ENCODE peak calls at places on chromosome 19, in four cellular contexts. J, N, S and X are unnamed samples.

GRCh38 chr19:48419158-48419920 is 25.9 kb downstream of the GRIN2D start:
- DNase-seq in N (no peak), J (peak), S (no peak), X (no peak)

GRCh38 chr19:43584484-43584883 is 8.9 kb downstream of the PINLYP start:
- DNase-seq in S (no peak), N (no peak), J (no peak), X (no peak)

GRCh38 chr19:45955905-45956608 is 17.6 kb downstream of the NOVA2 start:
- DNase-seq in S (no peak), J (no peak), N (no peak), X (no peak)

GRCh38 chr19:16327911-16328823 is 3.5 kb downstream of the KLF2 start:
- DNase-seq in S (no peak), N (no peak), J (peak), X (peak)

GRCh38 chr19:55284405-55285058 is 735 bp downstream of the BRSK1 start:
- DNase-seq in J (no peak), N (no peak), S (no peak), X (no peak)

GRCh38 chr19:7191946-7192691 is 102.1 kb downstream of the INSR start:
- DNase-seq in N (no peak), S (no peak), J (peak), X (peak)

GRCh38 chr19:19410553-19411550 is 5.4 kb downstream of the GATAD2A start:
- DNase-seq in N (no peak), S (no peak), J (no peak), X (peak)

GRCh38 chr19:21087871-21088270 is 5.9 kb downstream of the ZNF714 start:
- DNase-seq in S (no peak), J (no peak), N (no peak), X (no peak)

GRCh38 chr19:2186071-2186846 is 22.5 kb downstream of the DOT1L start:
- DNase-seq in J (peak), N (no peak), S (peak), X (peak)

GRCh38 chr19:32879741-32880140 is 10.2 kb upstream of the SLC7A9 start:
- DNase-seq in J (no peak), N (no peak), S (no peak), X (no peak)

DNA sequence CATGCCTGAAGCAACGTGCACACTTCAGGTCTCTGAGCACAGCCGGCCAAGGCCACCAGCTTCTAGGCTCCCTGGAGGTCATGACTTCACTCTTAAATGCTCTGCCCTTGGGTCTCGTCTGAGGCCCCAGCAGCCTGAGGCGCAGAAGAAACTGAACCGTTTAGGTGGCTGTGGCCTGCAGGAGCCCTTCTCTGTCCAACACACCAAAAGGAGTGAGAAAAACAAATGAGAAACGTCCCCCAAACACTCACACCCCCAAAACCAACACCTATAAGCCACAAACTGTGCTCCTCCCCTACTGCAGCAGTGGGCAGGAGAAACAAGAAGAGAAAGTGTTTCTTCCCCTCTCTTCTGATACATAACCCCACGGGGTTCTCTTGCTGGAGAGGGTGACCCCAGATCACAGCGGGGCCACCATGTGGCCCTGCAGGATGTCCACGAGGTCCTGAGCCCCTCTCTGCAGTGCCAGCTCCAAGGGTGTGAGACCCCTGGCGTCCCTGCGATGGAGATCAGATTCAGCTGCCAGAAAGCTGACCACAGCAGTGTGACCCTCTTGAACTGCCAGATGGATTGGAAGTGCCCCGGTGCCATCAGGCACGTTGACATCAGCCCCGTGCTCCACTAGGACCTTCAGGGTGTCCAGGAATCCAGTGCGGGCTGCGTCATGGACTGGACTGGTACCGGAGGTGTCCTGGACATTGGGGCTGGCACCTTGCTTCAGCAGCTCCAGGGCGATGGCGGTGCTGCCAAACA is 1.0 kb upstream of the KRI1 start:
- DNase-seq in J (no peak), S (no peak), N (no peak), X (no peak)
- H3K4me3 ChIP-seq in J (peak), S (peak), N (no peak), X (peak)

GRCh38 chr19:41221514-41222205 is 2.6 kb downstream of the AXL start:
- DNase-seq in N (no peak), J (no peak), S (no peak), X (no peak)

GRCh38 chr19:41219924-41220567 is 1.0 kb downstream of the AXL start:
- DNase-seq in S (no peak), J (peak), N (no peak), X (peak)

GRCh38 chr19:41223431-41224234 is 4.6 kb downstream of the AXL start:
- DNase-seq in N (peak), J (peak), S (peak), X (peak)

GRCh38 chr19:41224632-41225031 is 5.6 kb downstream of the AXL start:
- DNase-seq in S (no peak), J (no peak), N (no peak), X (no peak)

DNA sequence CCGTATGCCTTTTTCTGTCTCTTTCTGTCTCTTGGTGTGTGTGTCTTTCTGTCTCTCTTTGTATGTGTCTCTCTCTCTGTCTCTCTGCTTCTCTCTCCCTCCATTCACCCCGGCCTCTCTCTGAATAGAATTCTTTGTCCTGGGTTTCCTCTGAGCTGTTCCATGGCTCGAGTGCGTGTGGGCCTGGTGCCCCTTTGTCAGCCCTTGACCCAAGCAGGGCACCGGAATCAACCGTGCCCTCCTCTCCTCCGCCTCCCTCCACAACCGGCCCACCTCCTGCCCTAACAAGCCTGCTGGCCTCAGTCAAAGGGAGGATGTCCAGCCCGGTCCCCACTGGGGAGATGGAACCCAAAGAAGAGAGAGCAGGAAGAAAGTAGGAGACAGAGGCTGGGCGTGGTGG is 3.2 kb downstream of the AXL start:
- DNase-seq in J (no peak), S (no peak), N (no peak), X (no peak)
- H3K4me3 ChIP-seq in J (no peak), S (no peak), N (no peak), X (peak)

GRCh38 chr19:50327013-50327412 is 2.2 kb downstream of the KCNC3 start:
- DNase-seq in J (no peak), S (no peak), N (no peak), X (no peak)

GRCh38 chr19:50330365-50331078 is 1.3 kb upstream of the KCNC3 start:
- DNase-seq in S (no peak), J (peak), N (no peak), X (no peak)

GRCh38 chr19:50329146-50329925 is at the start of gene KCNC3:
- DNase-seq in N (peak), S (peak), J (peak), X (peak)

GRCh38 chr19:50327461-50328256 is 1.5 kb downstream of the KCNC3 start:
- DNase-seq in N (no peak), J (no peak), S (no peak), X (no peak)

GRCh38 chr19:50328257-50329145 is 676 bp downstream of the KCNC3 start:
- DNase-seq in N (no peak), J (peak), S (no peak), X (no peak)
- H3K4me3 ChIP-seq in N (peak), J (no peak), S (no peak), X (no peak)

DNA sequence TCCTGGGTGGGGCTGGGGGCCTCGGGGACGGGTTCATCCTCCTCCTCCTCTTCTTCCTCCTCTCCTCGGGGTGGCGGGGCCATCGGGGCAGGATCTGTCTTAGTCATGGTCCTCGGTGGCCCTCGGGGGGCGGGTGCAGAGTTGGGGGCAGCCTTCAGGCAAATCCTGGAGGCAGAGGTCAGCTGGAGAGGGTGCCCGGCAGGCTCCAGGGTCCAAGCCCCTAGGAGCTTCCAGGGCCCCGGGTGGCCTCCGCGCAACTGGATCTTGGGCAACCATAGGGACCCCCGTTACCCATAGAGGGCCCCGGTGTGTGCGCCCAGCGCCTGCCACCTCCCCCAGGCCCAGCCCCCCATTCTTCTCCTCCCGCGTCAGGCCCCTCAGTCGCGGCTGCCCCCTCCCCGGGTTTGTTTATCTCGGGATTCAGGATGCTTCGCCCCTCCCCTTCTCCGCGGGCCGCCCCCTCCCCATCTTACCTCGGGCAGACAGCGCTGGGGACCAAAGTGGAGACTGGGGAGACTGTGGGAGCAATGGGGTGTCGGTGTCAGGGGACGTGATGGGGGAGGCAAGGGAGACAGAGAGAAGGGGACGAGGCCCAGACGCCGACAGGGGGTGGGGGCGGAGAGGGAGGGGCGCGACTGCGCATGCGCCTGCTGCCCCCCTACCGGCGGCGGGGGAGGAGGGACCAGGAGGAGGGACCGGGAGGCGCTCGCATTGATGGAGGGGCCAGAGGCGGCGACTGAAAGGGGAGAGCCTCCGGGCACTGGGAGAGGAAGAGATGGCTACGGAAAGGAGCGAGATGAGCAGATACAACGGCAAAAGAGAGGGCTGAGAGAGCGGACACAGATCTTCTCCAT is at the start of gene CLIP3:
- DNase-seq in J (peak), N (no peak), S (no peak), X (peak)
- H3K4me3 ChIP-seq in J (peak), N (peak), S (peak), X (peak)

GRCh38 chr19:11752244-11752736 is 13.5 kb upstream of the ZNF823 start:
- DNase-seq in J (no peak), S (no peak), N (no peak), X (no peak)

GRCh38 chr19:11749751-11750150 is 11.0 kb upstream of the ZNF823 start:
- DNase-seq in S (no peak), J (no peak), N (no peak), X (no peak)

GRCh38 chr19:11745871-11746270 is 7.1 kb upstream of the ZNF823 start:
- DNase-seq in J (no peak), N (peak), S (no peak), X (no peak)

GRCh38 chr19:11747277-11747676 is 8.5 kb upstream of the ZNF823 start:
- DNase-seq in N (no peak), J (no peak), S (no peak), X (no peak)
- H3K4me3 ChIP-seq in N (no peak), J (no peak), S (no peak), X (no peak)

GRCh38 chr19:53898166-53898565 is 10.9 kb upstream of the CACNG7 start:
- DNase-seq in N (no peak), J (no peak), S (no peak), X (no peak)
- H3K4me3 ChIP-seq in N (no peak), J (no peak), S (no peak), X (no peak)